ENCODE peak calls at places on chromosomes 13 and 19, in five cellular contexts. E is activated B cell treated with CpG ODN at 0.5 μM for 24 hours, C is nephron progenitor cell, Q is foreskin keratinocyte, F is suprapubic skin. X is an unnamed sample.
A peak's percentile ranks its signal among the peaks of the same experiment; 100 is the strongest.

GRCh38 chr19:12954150-12954962 is 2.7 kb downstream of the GADD45GIP1 start:
- DNase-seq in C (no peak), F (no peak), Q (no peak), E (no peak), X (no peak)

GRCh38 chr19:50314724-50315700 is 14.2 kb downstream of the KCNC3 start:
- DNase-seq in F (no peak), C (peak; percentile 65), E (no peak), Q (no peak), X (no peak)

GRCh38 chr13:111345682-111346081 is 25.2 kb downstream of the TEX29 start:
- DNase-seq in C (no peak), F (no peak), E (no peak), Q (no peak), X (no peak)

GRCh38 chr13:71830736-71831135 is 36.3 kb downstream of the DACH1 start:
- DNase-seq in E (no peak), C (no peak), Q (no peak), F (no peak), X (no peak)

GRCh38 chr13:102721800-102722231 is 27.0 kb upstream of the METTL21C start:
- DNase-seq in F (no peak), C (no peak), Q (no peak), E (no peak), X (no peak)

GRCh38 chr13:48831248-48831647 is 144.5 kb upstream of the FNDC3A start:
- DNase-seq in F (no peak), C (no peak), E (no peak), Q (no peak), X (no peak)

GRCh38 chr19:11382898-11383705 is 1.0 kb downstream of the EPOR start:
- DNase-seq in E (peak; percentile 48), F (no peak), Q (no peak), C (peak; percentile 62), X (no peak)

GRCh38 chr13:94030415-94031119 is 448.9 kb downstream of the DCT start:
- DNase-seq in E (no peak), Q (no peak), C (no peak), F (no peak), X (no peak)

GRCh38 chr19:34503546-34504272 is 22.2 kb downstream of the WTIP start:
- DNase-seq in F (no peak), C (no peak), Q (no peak), E (no peak), X (peak; percentile 62)

GRCh38 chr19:10769533-10770491 is 51.9 kb downstream of the DNM2 start:
- DNase-seq in E (no peak), F (no peak), Q (no peak), C (peak; percentile 20), X (no peak)

GRCh38 chr19:3606174-3606689 is 443 bp downstream of the TBXA2R start:
- DNase-seq in Q (no peak), F (peak; percentile 72), E (no peak), C (no peak), X (no peak)

GRCh38 chr19:14063100-14063499 is 1.2 kb upstream of the PALM3 start:
- DNase-seq in Q (no peak), F (no peak), E (no peak), C (no peak), X (no peak)

GRCh38 chr13:30529085-30529815 is 63.5 kb upstream of the HMGB1 start:
- DNase-seq in E (no peak), F (peak; percentile 4), C (no peak), Q (no peak), X (no peak)

GRCh38 chr19:3131168-3131567 is 4.7 kb upstream of the GNA15 start:
- DNase-seq in C (no peak), Q (no peak), E (no peak), F (no peak), X (no peak)

GRCh38 chr13:22740264-22740663 is 440.5 kb upstream of the SGCG start:
- DNase-seq in F (no peak), E (no peak), Q (no peak), C (no peak), X (no peak)

GRCh38 chr13:25267715-25268114 is 19.6 kb downstream of the MTMR6 start:
- DNase-seq in Q (no peak), F (no peak), E (no peak), C (no peak), X (no peak)

GRCh38 chr13:79481685-79482052 is 714 bp downstream of the NDFIP2 start:
- DNase-seq in E (peak; percentile 15), F (no peak), Q (peak; percentile 55), C (no peak), X (no peak)

DNA sequence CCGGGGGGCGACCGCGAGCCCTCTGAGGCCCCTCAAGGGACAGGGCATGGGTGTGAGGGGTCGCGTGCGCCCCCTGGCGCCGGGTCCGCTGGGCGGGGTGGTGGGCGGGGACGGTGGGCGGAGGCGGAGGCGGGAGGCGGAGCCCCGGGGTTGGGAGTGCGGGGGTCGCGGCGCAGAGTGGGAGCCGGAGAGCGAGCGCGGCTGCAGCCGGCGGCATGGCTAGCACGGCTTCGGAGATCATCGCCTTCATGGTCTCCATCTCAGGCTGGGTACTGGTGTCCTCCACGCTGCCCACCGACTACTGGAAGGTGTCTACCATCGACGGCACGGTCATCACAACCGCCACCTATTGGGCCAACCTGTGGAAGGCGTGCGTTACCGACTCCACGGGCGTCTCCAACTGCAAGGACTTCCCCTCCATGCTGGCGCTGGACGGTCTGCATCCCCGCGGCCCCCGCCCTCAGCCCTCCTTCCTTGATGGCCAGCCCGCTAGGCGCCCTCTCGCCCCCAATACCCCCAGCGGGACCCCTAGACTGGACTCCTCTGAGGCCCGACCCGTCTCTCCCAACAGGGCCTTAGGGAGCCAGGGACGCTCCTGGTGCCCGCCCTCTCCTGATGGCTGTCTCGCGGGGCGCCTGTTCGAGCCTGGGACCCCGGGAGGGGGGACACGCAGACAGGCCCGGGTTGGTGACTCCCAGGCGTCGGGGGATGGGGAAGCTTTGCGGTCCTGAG is at the start of gene CLDN10:
- DNase-seq in Q (no peak), C (peak; percentile 84), F (no peak), E (no peak), X (peak; percentile 71)
- TF ChIP-seq CTCF in Q (peak; percentile 17), C (peak; percentile 63), F (no peak), E (no peak), X (peak; percentile 76)

GRCh38 chr13:95155504-95155903 is 145.7 kb downstream of the ABCC4 start:
- DNase-seq in E (no peak), F (no peak), Q (no peak), C (no peak), X (no peak)

GRCh38 chr13:95154441-95154886 is 146.8 kb downstream of the ABCC4 start:
- DNase-seq in F (no peak), C (no peak), Q (peak; percentile 93), E (no peak), X (no peak)

GRCh38 chr13:95153647-95154405 is 147.4 kb downstream of the ABCC4 start:
- DNase-seq in Q (no peak), C (no peak), E (no peak), F (no peak), X (no peak)

GRCh38 chr13:95155093-95155492 is 146.2 kb downstream of the ABCC4 start:
- DNase-seq in Q (peak; percentile 25), F (no peak), E (no peak), C (no peak), X (no peak)

DNA sequence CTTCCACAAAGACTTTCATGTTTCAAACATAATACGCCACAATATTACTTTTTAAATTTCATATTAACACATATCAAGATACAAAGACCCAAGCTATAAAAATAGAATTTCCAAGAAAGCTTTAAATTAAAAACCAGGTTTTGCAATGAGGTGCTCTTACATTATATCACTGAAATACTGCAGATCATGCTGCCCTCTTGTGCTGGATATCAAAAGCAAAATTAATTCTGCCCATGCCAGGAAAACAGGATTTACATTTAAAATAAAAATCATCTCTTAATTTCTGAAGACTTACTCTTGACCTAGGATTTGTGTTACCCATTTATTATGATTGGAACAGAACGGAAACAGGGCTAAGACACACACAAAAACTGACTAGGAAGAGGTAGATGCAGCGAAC is 145.0 kb downstream of the ABCC4 start:
- DNase-seq in E (no peak), C (no peak), F (no peak), Q (peak; percentile 1), X (no peak)
- TF ChIP-seq CTCF in E (no peak), C (no peak), F (peak; percentile 24), Q (peak; percentile 66), X (peak; percentile 68)

DNA sequence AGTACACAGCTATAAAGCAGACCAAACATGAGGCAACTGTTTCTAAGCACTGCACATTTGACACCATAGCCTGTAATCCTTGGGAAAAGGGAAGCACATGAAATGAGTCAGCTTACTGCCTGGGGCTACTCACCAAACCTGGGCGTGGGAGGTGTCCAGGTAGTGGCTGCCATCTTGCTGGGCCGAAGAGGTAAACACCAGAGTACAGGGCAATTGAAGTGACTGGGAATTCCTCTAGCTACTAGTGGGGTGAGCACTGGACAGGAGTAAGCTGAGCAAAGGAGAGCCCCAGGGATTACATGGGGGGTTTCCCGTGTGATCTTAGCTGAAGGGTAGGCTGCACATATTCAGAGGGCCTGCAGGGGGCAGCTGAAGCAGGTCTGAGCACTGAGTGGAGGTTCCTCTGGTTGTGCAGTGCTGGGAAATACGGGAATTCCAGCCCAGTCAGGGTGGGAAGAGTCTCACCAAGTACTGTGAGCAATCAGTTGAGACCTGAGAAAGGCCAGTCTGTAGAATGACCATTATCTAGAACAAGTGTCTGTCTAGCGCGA is 140.5 kb downstream of the SLC7A1 start:
- DNase-seq in E (no peak), F (no peak), C (no peak), Q (peak; percentile 93), X (no peak)
- TF ChIP-seq CTCF in E (no peak), F (no peak), C (peak; percentile 21), Q (peak; percentile 54), X (peak; percentile 64)

GRCh38 chr13:99435116-99435515 is 66.2 kb upstream of the TM9SF2 start:
- DNase-seq in E (no peak), C (no peak), F (no peak), Q (no peak), X (no peak)
- TF ChIP-seq CTCF in E (no peak), C (no peak), F (no peak), Q (no peak), X (no peak)

DNA sequence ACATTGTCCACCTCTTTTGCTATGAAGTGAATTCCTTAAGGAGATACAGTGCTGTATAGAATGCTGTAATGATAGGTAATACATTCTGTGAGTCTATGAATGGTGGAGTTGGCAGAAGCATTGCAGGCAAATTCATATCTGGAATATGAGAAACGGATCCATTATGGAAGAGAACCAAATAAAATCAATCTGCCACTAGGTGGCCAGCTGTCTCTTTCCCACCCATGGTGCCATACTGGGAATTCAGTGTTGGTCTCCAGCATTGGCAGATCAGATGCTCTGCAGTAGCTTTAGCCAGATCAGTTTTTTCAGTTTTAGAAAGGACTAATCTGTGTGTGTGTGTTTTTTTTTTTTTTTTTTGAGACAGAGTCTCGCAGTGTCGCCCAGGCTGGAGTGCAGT is 27.6 kb downstream of the DNAJC3 start:
- DNase-seq in C (no peak), Q (no peak), F (no peak), E (no peak), X (no peak)
- TF ChIP-seq CTCF in C (peak; percentile 17), Q (peak; percentile 51), F (no peak), E (no peak), X (peak; percentile 61)

GRCh38 chr19:19403373-19403901 is 2.0 kb upstream of the GATAD2A start:
- DNase-seq in E (no peak), F (no peak), Q (peak; percentile 58), C (no peak), X (no peak)

GRCh38 chr19:19404879-19405860 is at the start of gene GATAD2A:
- DNase-seq in C (peak; percentile 93), Q (peak; percentile 80), F (peak; percentile 96), E (peak; percentile 96), X (peak; percentile 96)

GRCh38 chr19:19402656-19403372 is 2.7 kb upstream of the GATAD2A start:
- DNase-seq in E (no peak), F (no peak), Q (peak; percentile 19), C (no peak), X (no peak)

GRCh38 chr19:19399733-19400438 is 5.6 kb upstream of the GATAD2A start:
- DNase-seq in E (no peak), C (no peak), F (no peak), Q (no peak), X (no peak)
- TF ChIP-seq CTCF in E (no peak), C (no peak), F (no peak), Q (no peak), X (no peak)